ENCODE peak calls at places on chromosomes 16 and 17, in seven cellular contexts. B, N, O, K, H, I and W are unnamed samples.

GRCh38 chr17:50661795-50662391 is 27.2 kb downstream of the ABCC3 start:
- DNase-seq in B (peak), N (peak), O (peak), K (no peak), H (peak), I (peak), W (no peak)

GRCh38 chr16:88347656-88348376 is 34.9 kb upstream of the ZNF469 start:
- DNase-seq in B (no peak), N (no peak), O (no peak), K (no peak), H (no peak), I (no peak), W (no peak)

GRCh38 chr17:61248399-61248798 is 151.2 kb upstream of the TBX2 start:
- DNase-seq in B (peak), N (peak), O (no peak), K (no peak), H (no peak), I (no peak), W (peak)

GRCh38 chr16:72910371-72910770 is 137.6 kb downstream of the ZFHX3 start:
- DNase-seq in B (no peak), N (no peak), O (no peak), K (no peak), H (no peak), I (no peak), W (no peak)

GRCh38 chr17:35315283-35315682 is 58.1 kb downstream of the SLFN11 start:
- DNase-seq in B (peak), N (no peak), O (no peak), K (no peak), H (no peak), I (no peak), W (no peak)

GRCh38 chr16:61179571-61179970 is 856.7 kb downstream of the CDH8 start:
- DNase-seq in B (no peak), N (no peak), O (no peak), K (no peak), H (no peak), I (no peak), W (no peak)

GRCh38 chr17:78124081-78124835 is 4.3 kb downstream of the TMC6 start:
- DNase-seq in B (no peak), N (no peak), O (no peak), K (peak), H (no peak), I (no peak), W (no peak)

GRCh38 chr16:65876200-65876498 is 490.3 kb upstream of the CDH5 start:
- DNase-seq in B (no peak), N (no peak), O (no peak), K (no peak), H (no peak), I (no peak), W (no peak)

GRCh38 chr17:15323147-15323546 is 18.2 kb downstream of the TEKT3 start:
- DNase-seq in B (no peak), N (no peak), O (no peak), K (no peak), H (no peak), I (no peak), W (no peak)

GRCh38 chr17:50779747-50780363 is 12.5 kb upstream of the ANKRD40CL start:
- DNase-seq in B (no peak), N (no peak), O (no peak), K (no peak), H (no peak), I (no peak), W (no peak)

GRCh38 chr17:50211249-50212120 is 10.1 kb upstream of the COL1A1 start:
- DNase-seq in B (peak), N (no peak), O (no peak), K (no peak), H (no peak), I (no peak), W (no peak)

GRCh38 chr17:80354381-80354780 is 60.6 kb upstream of the ENDOV start:
- DNase-seq in B (no peak), N (no peak), O (no peak), K (no peak), H (no peak), I (no peak), W (no peak)

GRCh38 chr17:18984273-18985114 is 20.1 kb downstream of the FAM83G start:
- DNase-seq in B (no peak), N (no peak), O (no peak), K (no peak), H (no peak), I (no peak), W (no peak)

GRCh38 chr16:1993731-1994131 is 4.0 kb downstream of the SYNGR3 start:
- DNase-seq in B (no peak), N (no peak), O (no peak), K (no peak), H (no peak), I (no peak), W (no peak)

GRCh38 chr17:82216301-82217119 is 3.9 kb upstream of the CCDC57 start:
- DNase-seq in B (peak), N (peak), O (no peak), K (peak), H (peak), I (no peak), W (peak)

GRCh38 chr16:75096730-75097129 is 19.9 kb downstream of the LDHD start:
- DNase-seq in B (peak), N (no peak), O (peak), K (no peak), H (peak), I (no peak), W (no peak)

GRCh38 chr16:80346160-80346632 is 194.6 kb upstream of the DYNLRB2 start:
- DNase-seq in B (no peak), N (no peak), O (no peak), K (no peak), H (no peak), I (no peak), W (no peak)

GRCh38 chr16:67842509-67843342 is 606 bp downstream of the THAP11 start:
- DNase-seq in B (peak), N (peak), O (peak), K (peak), H (peak), I (no peak), W (peak)

GRCh38 chr16:51569204-51569911 is 418.3 kb upstream of the SALL1 start:
- DNase-seq in B (peak), N (no peak), O (no peak), K (peak), H (no peak), I (no peak), W (no peak)

GRCh38 chr16:56742030-56742984 is 12.4 kb downstream of the NUP93 start:
- DNase-seq in B (peak), N (no peak), O (no peak), K (no peak), H (no peak), I (no peak), W (no peak)

GRCh38 chr16:68166264-68166663 is 69.7 kb downstream of the ESRP2 start:
- DNase-seq in B (no peak), N (no peak), O (no peak), K (no peak), H (no peak), I (no peak), W (no peak)

GRCh38 chr17:77445908-77446535 is 305.3 kb downstream of the SEC14L1 start:
- DNase-seq in B (no peak), N (peak), O (no peak), K (peak), H (no peak), I (no peak), W (peak)

GRCh38 chr17:51200295-51200694 is 34.1 kb downstream of the NME2 start:
- DNase-seq in B (no peak), N (no peak), O (no peak), K (no peak), H (no peak), I (no peak), W (peak)